ENCODE peak calls at places on chromosomes 4 and X, in seven cellular contexts. D, X, V, Z, W, Y and M are unnamed samples.

GRCh38 chr4:5142726-5143125 is 91.4 kb downstream of the STK32B start:
- DNase-seq in X (peak; percentile 29), V (peak; percentile 56), Z (peak; percentile 64), D (peak; percentile 40), Y (peak; percentile 56), W (peak; percentile 75), M (peak; percentile 59)

GRCh38 chrX:41759817-41760216 is 35.8 kb downstream of the GPR82 start:
- DNase-seq in D (peak; percentile 39), Z (peak; percentile 56), W (peak; percentile 70), V (no peak), X (no peak), Y (no peak), M (peak; percentile 62)

GRCh38 chr4:13654158-13654797 is 26.8 kb upstream of the BOD1L1 start:
- DNase-seq in Z (peak; percentile 76), V (peak; percentile 84), X (no peak), Y (peak; percentile 96), D (peak; percentile 77), W (peak; percentile 83), M (peak; percentile 69)

GRCh38 chrX:47662144-47662657 is 3.2 kb upstream of the UXT start:
- DNase-seq in V (peak; percentile 47), W (peak; percentile 95), D (peak; percentile 63), Z (peak; percentile 87), Y (no peak), X (peak; percentile 58), M (peak; percentile 98)

GRCh38 chr4:86033171-86033570 is 326.7 kb downstream of the MAPK10 start:
- DNase-seq in Z (peak; percentile 97), Y (no peak), V (peak; percentile 42), X (no peak), W (peak; percentile 85), D (peak; percentile 64), M (peak; percentile 92)

GRCh38 chrX:9420513-9420912 is 44.3 kb upstream of the TBL1X start:
- DNase-seq in X (no peak), W (peak; percentile 59), D (no peak), Y (peak; percentile 49), Z (peak; percentile 2), V (no peak), M (no peak)

GRCh38 chr4:153822316-153822715 is 33.4 kb upstream of the SFRP2 start:
- DNase-seq in W (no peak), X (no peak), V (no peak), D (peak; percentile 63), Z (no peak), Y (no peak), M (peak; percentile 71)

GRCh38 chrX:153722704-153723350 is 1.4 kb downstream of the BCAP31 start:
- DNase-seq in Z (no peak), X (no peak), D (peak; percentile 74), Y (no peak), V (no peak), W (no peak), M (peak; percentile 42)

GRCh38 chr4:183201331-183201730 is 102.3 kb downstream of the WWC2 start:
- DNase-seq in W (peak; percentile 74), D (peak; percentile 88), X (no peak), Y (no peak), V (no peak), Z (peak; percentile 33), M (peak; percentile 97)

GRCh38 chrX:145826466-145826865 is 8.8 kb downstream of the SLITRK2 start:
- DNase-seq in W (no peak), V (no peak), Y (no peak), D (no peak), X (no peak), Z (no peak), M (no peak)

GRCh38 chrX:107672955-107673378 is 44.7 kb downstream of the PRPS1 start:
- DNase-seq in D (peak; percentile 84), V (peak; percentile 81), X (no peak), Y (peak; percentile 96), W (peak; percentile 95), Z (peak; percentile 93), M (peak; percentile 90)

GRCh38 chr4:168383510-168383909 is 65.0 kb upstream of the DDX60 start:
- DNase-seq in Z (no peak), X (no peak), Y (no peak), W (no peak), V (no peak), D (no peak), M (no peak)

GRCh38 chr4:176995-177394 is 52.7 kb downstream of the ZNF718 start:
- DNase-seq in Z (no peak), V (no peak), W (no peak), Y (no peak), D (no peak), X (no peak), M (no peak)

GRCh38 chr4:127284236-127284635 is 348.5 kb upstream of the INTU start:
- DNase-seq in W (peak; percentile 1), X (no peak), Y (no peak), Z (peak; percentile 5), D (no peak), V (no peak), M (peak; percentile 61)

GRCh38 chrX:129831486-129831885 is 12.2 kb downstream of the ZDHHC9 start:
- DNase-seq in Y (peak; percentile 72), W (no peak), X (no peak), V (no peak), Z (no peak), D (no peak), M (no peak)

GRCh38 chr4:148469938-148470337 is 27.7 kb upstream of the NR3C2 start:
- DNase-seq in Y (no peak), Z (no peak), V (no peak), D (no peak), W (no peak), X (no peak), M (no peak)

GRCh38 chr4:57064811-57065711 is 45.1 kb downstream of the IGFBP7 start:
- DNase-seq in D (peak; percentile 78), W (peak; percentile 97), Z (peak; percentile 89), X (peak; percentile 84), V (peak; percentile 43), Y (no peak), M (peak; percentile 96)

GRCh38 chr4:111650553-111651183 is 494.6 kb upstream of the FAM241A start:
- DNase-seq in D (no peak), Y (no peak), Z (no peak), X (no peak), V (no peak), W (no peak), M (no peak)

GRCh38 chr4:128589384-128589957 is 220.0 kb upstream of the JADE1 start:
- DNase-seq in D (no peak), Y (no peak), X (no peak), W (no peak), Z (no peak), V (no peak), M (no peak)

GRCh38 chr4:160808174-160808573 is 1355.6 kb downstream of the FSTL5 start:
- DNase-seq in Y (no peak), V (no peak), D (no peak), X (no peak), W (no peak), Z (no peak), M (no peak)

GRCh38 chr4:988726-989721 is 2.2 kb downstream of the IDUA start:
- DNase-seq in Y (no peak), W (no peak), Z (no peak), D (no peak), X (no peak), V (no peak), M (peak; percentile 11)

GRCh38 chrX:68498044-68498507 is 775 bp upstream of the YIPF6 start:
- DNase-seq in D (peak; percentile 7), X (no peak), Z (no peak), Y (no peak), V (no peak), W (peak; percentile 41), M (peak; percentile 8)

GRCh38 chrX:145549476-145549875 is 268.2 kb upstream of the SLITRK2 start:
- DNase-seq in D (no peak), X (no peak), V (no peak), Y (no peak), W (no peak), Z (no peak), M (no peak)

GRCh38 chrX:153640045-153640686 is 6.8 kb upstream of the DUSP9 start:
- DNase-seq in D (no peak), V (no peak), Z (no peak), X (no peak), Y (peak; percentile 74), W (no peak), M (no peak)

DNA sequence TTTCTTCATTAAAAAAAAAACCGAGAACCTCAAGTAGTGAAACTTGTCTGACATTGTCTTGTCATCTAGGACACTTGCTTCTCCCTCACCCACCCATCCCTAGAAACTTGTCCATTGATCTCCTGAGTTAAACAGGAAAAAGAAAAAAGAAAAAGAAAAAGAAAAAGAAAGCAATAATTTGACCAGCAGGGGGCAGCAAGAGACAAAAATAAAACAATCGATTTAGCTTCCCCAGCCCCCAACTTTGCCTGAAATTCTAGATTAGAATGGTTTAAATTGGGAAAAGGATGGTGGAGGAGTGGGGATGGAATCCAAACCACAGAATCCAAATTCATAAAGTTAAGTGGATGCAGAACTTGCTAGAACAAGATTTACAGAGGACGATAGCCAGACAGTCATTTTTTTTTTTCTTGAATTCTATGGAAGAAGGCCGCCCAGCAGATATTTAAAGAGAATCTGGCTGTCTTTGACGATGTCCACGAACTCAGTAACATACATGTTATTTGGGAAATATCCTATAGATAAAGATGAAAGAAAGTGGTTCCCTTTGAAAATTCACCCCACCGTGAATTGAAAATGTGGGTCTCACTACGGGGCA is 282.9 kb downstream of the USP46 start:
- DNase-seq in Y (no peak), Z (peak; percentile 69), V (peak; percentile 57), X (peak; percentile 7), W (peak; percentile 68), D (peak; percentile 77), M (peak; percentile 66)
- TF ChIP-seq CTCF in Y (no peak), Z (peak; percentile 32), V (peak; percentile 82), X (peak; percentile 52), W (peak; percentile 56), D (peak; percentile 88), M (peak; percentile 52)

GRCh38 chr4:150583287-150584197 is 1.6 kb downstream of the MAB21L2 start:
- DNase-seq in Y (no peak), D (no peak), V (peak; percentile 30), Z (peak; percentile 33), W (peak; percentile 47), X (no peak), M (no peak)
- H3K4me3 ChIP-seq in Y (no peak overlapping the region), D (no peak overlapping the region), V (no peak overlapping the region), Z (peak overlapping the region; percentile 55), W (peak overlapping the region; percentile 75), X (peak overlapping the region; percentile 69), M (no peak overlapping the region)

GRCh38 chr4:68176500-68176899 is 46.8 kb upstream of the TMPRSS11F start:
- DNase-seq in D (peak; percentile 33), W (no peak), Z (peak; percentile 2), Y (no peak), X (no peak), V (no peak), M (no peak)
- TF ChIP-seq CTCF in D (peak; percentile 41), W (no peak), Z (no peak), Y (no peak), X (peak; percentile 4), V (no peak), M (no peak)

DNA sequence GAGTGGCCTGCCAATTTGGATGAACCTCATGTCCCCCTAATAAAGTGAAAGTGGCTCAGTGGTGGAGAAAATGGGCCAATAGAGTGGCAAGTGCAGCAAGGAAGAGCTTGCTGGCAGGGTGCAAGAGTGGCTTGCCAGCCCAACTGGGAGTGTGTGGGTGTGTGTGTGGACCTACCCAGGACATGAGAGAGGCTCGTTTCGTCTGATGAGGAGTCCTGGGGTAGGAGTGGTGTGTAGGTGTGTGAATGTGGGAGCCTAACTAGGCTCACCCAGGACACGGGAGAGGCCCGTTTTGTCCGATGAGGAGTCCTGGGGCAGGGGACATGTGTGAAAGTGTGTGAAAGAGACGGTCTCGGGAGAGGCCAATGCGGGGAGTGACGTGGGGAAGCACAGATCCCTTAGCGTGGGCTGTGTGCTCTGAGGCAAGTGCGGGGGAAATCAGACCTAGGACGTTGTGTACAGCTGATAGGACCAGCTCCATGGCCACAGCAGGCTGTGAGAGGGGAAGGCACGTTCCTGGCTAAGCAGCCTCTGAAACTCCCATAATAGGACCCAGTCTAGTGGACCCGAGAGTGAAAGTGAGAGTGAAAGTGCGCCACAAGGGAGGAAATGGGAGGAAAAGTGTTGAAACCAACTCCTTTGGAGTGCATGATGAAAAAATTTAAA is 5.3 kb downstream of the GAGE10 start:
- DNase-seq in D (no peak), V (no peak), Y (no peak), Z (peak; percentile 48), X (no peak), W (peak; percentile 19), M (peak; percentile 9)
- H3K4me3 ChIP-seq in D (peak overlapping the region; percentile 62), V (no peak overlapping the region), Y (no peak overlapping the region), Z (peak overlapping the region; percentile 3), X (no peak overlapping the region), W (no peak overlapping the region), M (peak overlapping the region; percentile 13)